ENCODE peak calls at places on chromosome 15, in eight cellular contexts. U is CD4-positive, alpha-beta T cell; M is GM23248; E is GM12878; L is psoas muscle; K is neuronal stem cell; S is SK-N-SH; F is pancreas. C is an unnamed sample.

GRCh38 chr15:24878153-24878552 is 76.6 kb upstream of the SNRPN start:
- DNase-seq in U (no peak), M (peak; percentile 52), E (no peak), L (peak; percentile 56), K (no peak), S (peak; percentile 57), F (peak; percentile 43), C (peak; percentile 6)

GRCh38 chr15:81339321-81339720 is 15.4 kb upstream of the STARD5 start:
- DNase-seq in U (no peak), M (no peak), E (no peak), L (no peak), K (no peak), S (no peak), F (no peak), C (no peak)

GRCh38 chr15:44536298-44536961 is 517 bp upstream of the EIF3J start:
- DNase-seq in U (no peak), M (peak; percentile 94), E (no peak), L (peak; percentile 93), K (peak; percentile 83), S (peak; percentile 92), F (peak; percentile 94), C (peak; percentile 94)

GRCh38 chr15:50544368-50544767 is 2.1 kb downstream of the USP50 start:
- DNase-seq in U (no peak), M (no peak), E (no peak), L (no peak), K (no peak), S (no peak), F (no peak), C (no peak)

GRCh38 chr15:63996794-63997357 is 49.4 kb downstream of the DAPK2 start:
- DNase-seq in U (no peak), M (no peak), E (no peak), L (no peak), K (no peak), S (no peak), F (no peak), C (no peak)

GRCh38 chr15:25655168-25655956 is 207.8 kb downstream of the ATP10A start:
- DNase-seq in U (no peak), M (no peak), E (no peak), L (no peak), K (no peak), S (no peak), F (no peak), C (no peak)

GRCh38 chr15:63497642-63498100 is 6.7 kb upstream of the USP3 start:
- DNase-seq in U (peak; percentile 73), M (no peak), E (no peak), L (no peak), K (no peak), S (no peak), F (no peak), C (no peak)

GRCh38 chr15:69555080-69555479 is 102.5 kb downstream of the RPLP1 start:
- DNase-seq in U (no peak), M (no peak), E (no peak), L (no peak), K (no peak), S (no peak), F (no peak), C (no peak)

GRCh38 chr15:64524778-64525177 is 64.4 kb downstream of the ZNF609 start:
- DNase-seq in U (no peak), M (peak; percentile 24), E (no peak), L (no peak), K (no peak), S (no peak), F (no peak), C (no peak)

GRCh38 chr15:74403981-74404563 is 29.7 kb downstream of the SEMA7A start:
- DNase-seq in U (no peak), M (no peak), E (peak; percentile 95), L (no peak), K (no peak), S (no peak), F (no peak), C (no peak)

GRCh38 chr15:70471517-70471916 is 291.8 kb downstream of the UACA start:
- DNase-seq in U (no peak), M (no peak), E (no peak), L (no peak), K (no peak), S (no peak), F (no peak), C (no peak)

DNA sequence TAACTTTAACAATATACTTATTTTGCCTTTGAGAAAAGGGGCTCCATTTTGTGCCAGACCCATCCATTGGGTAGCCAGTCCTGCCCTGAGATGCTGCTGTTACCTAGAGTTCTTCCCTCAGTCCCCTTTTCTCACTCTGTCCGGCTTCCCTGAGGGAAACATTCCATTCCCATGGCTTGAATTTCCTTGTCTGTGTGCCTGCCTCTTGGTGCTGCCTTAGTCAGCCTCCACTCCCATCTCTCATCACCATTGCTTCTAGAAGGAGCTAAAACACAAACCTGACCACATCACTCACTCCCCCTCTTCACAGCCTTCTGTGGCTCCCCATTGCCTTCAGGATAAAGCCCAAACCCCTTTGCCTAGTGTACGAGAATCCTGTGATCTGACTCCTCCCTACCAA is 25.2 kb upstream of the C2CD4B start:
- DNase-seq in U (no peak), M (no peak), E (no peak), L (no peak), K (no peak), S (no peak), F (no peak), C (no peak)
- H3K27ac ChIP-seq in U (no peak overlapping the region), M (no peak overlapping the region), E (no peak overlapping the region), L (no peak overlapping the region), K (no peak overlapping the region), S (no peak overlapping the region), F (no peak overlapping the region), C (no peak overlapping the region)

DNA sequence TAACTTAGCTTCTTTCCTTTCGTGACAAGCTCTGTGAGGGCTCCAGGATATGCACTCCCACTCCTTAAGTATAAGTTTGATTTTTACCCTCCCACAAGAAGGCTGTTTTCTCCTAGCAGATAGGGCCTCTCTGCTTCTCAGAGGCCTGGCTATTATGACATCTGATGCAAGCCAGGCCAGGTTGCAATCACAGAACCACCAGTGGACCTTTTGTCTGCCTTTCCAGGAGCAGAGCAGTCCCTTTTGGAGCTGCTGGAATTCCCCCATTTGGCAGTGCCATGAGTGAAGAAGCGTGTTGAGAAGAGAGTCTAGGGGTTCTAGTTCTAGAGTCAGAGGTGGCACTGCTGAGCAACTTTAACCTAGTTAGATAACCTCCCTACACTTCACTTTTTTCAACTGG is 1004.3 kb upstream of the SEMA6D start:
- DNase-seq in U (no peak), M (no peak), E (no peak), L (no peak), K (no peak), S (no peak), F (no peak), C (no peak)
- H3K27ac ChIP-seq in U (no peak overlapping the region), M (no peak overlapping the region), E (no peak overlapping the region), L (no peak overlapping the region), K (no peak overlapping the region), S (no peak overlapping the region), F (no peak overlapping the region), C (no peak overlapping the region)

DNA sequence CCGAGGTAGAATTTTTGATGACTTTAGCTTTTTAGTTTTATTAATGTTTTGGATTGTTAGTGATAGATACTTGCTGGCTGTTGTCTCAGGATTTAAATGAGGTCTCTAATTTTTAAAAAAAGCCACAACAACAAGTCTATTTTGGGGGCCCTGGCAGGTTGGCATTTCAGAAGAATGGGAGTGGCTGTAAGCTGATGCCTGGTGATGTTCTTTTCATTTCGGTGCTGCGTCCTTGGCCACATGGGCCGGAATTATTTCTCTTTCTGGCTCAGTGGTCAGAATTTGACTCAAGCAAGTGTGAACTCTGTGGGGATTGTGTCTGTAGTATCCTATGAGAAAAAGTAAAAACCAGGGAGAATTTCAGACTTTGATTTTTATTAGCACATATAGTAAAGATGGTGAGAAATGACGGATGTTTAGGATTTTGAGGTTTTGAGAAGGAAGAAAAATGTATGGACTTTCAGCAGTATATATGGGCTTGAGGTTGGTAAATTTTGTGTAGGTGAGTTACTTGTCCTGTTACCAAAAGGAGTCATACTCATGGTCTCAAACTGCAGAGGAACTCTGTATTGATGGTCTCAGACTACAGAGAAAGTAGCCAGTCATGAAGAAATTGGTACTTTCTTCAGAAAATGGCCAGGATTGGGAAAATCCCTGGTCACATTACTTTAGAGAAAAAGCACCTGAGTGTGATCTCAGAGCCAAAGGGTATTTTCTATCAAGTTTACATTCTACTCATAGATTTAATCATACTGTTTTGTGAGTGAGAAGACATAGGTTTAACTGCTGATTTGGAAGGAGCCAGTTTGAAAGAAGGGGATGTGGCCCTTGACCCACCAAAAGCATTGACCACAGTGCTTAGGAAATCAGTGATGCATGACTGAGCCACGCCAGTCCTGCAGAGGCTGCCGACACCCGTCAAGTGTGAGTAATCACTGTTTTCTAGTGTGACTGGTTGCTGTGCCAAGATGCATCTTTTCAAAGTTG is 203.3 kb downstream of the AKAP13 start:
- DNase-seq in U (no peak), M (no peak), E (peak; percentile 93), L (peak; percentile 76), K (peak; percentile 21), S (no peak), F (no peak), C (no peak)
- H3K27ac ChIP-seq in U (peak overlapping the region; percentile 86), M (peak overlapping the region; percentile 84), E (peak overlapping the region; percentile 82), L (peak overlapping the region; percentile 94), K (no peak overlapping the region), S (no peak overlapping the region), F (no peak overlapping the region), C (no peak overlapping the region)

DNA sequence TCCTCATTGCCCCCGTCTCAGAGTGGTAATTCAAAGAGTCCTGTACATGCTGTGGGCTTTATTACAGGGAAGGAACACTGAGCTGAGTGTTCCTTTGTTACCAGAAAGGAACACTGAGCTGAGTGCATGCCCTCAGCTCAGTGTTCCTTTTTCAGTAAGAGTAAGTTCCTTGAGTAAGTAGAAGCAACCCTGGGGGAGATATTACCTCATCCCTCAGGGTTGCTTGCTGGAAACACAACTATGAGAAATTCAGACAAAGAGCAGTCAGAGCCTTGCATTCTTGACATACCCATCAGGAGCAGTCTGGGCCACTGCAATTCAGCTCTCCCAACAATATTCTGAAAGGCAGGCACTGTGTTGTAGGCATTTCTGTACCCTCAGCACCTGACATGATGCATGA is 17.0 kb downstream of the CHRM5 start:
- DNase-seq in U (no peak), M (peak; percentile 78), E (no peak), L (no peak), K (peak; percentile 18), S (no peak), F (no peak), C (peak; percentile 3)
- H3K27ac ChIP-seq in U (no peak overlapping the region), M (peak overlapping the region; percentile 30), E (no peak overlapping the region), L (no peak overlapping the region), K (peak overlapping the region; percentile 56), S (peak overlapping the region; percentile 72), F (no peak overlapping the region), C (peak overlapping the region; percentile 99)

DNA sequence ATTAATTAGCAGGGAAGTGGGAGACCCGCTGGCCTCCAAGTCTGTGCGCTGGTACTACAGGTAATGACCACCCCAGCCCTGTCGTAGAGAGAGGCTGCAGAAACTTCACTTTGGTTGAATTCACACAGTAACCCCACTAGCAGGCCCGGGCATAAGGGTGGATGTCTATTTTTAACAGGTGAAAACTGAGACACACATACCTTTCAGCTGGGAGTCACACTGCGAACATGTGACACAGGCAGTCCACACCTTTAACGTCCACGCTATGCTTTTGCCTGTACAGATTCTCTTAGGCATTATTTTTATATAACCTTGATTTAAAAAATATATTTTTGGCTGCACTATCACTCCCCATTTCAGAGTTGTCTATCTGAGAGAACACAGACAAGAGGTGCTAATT is 3.9 kb downstream of the LRRK1 start:
- DNase-seq in U (no peak), M (no peak), E (no peak), L (no peak), K (no peak), S (no peak), F (no peak), C (no peak)
- H3K27ac ChIP-seq in U (no peak overlapping the region), M (no peak overlapping the region), E (peak overlapping the region; percentile 83), L (peak overlapping the region; percentile 50), K (no peak overlapping the region), S (no peak overlapping the region), F (no peak overlapping the region), C (peak overlapping the region; percentile 51)

GRCh38 chr15:38325290-38325990 is 72.8 kb downstream of the SPRED1 start:
- DNase-seq in U (no peak), M (no peak), E (no peak), L (no peak), K (no peak), S (no peak), F (no peak), C (no peak)
- H3K27ac ChIP-seq in U (no peak overlapping the region), M (no peak overlapping the region), E (no peak overlapping the region), L (no peak overlapping the region), K (no peak overlapping the region), S (no peak overlapping the region), F (no peak overlapping the region), C (no peak overlapping the region)